ENCODE peak calls at places on chromosomes 11 and 22, in nine cellular contexts. F is K562, O is right lobe of liver, I is sigmoid colon, U is body of pancreas, A is testis, V is adrenal gland, Q is A549, D is IMR-90. Z is an unnamed sample.

GRCh38 chr11:279040-279965 is 1.1 kb downstream of the NLRP6 start:
- DNase-seq in D (no peak), F (no peak), O (peak), V (no peak), A (no peak), Q (no peak), U (peak), I (peak), Z (no peak)

GRCh38 chr11:112499153-112499907 is 238.7 kb upstream of the PLET1 start:
- DNase-seq in F (no peak), D (no peak), V (no peak), I (no peak), A (no peak), Q (no peak), U (no peak), O (no peak), Z (no peak)

GRCh38 chr11:12280838-12281565 is 96.4 kb upstream of the PARVA start:
- DNase-seq in F (no peak), I (no peak), A (peak), D (peak), V (no peak), Q (no peak), U (no peak), O (no peak), Z (no peak)

GRCh38 chr11:72617080-72617744 is 57.0 kb downstream of the PDE2A start:
- DNase-seq in I (peak), U (no peak), D (peak), O (no peak), Q (no peak), V (peak), F (no peak), A (peak), Z (no peak)

GRCh38 chr11:47267858-47268257 is 2.1 kb upstream of the MADD start:
- DNase-seq in F (no peak), V (no peak), D (no peak), U (no peak), A (no peak), I (no peak), O (no peak), Q (no peak), Z (no peak)

GRCh38 chr11:3121416-3121815 is 43.7 kb downstream of the OSBPL5 start:
- DNase-seq in U (no peak), D (no peak), F (no peak), Q (no peak), V (no peak), A (no peak), I (peak), O (peak), Z (peak)

GRCh38 chr11:64990222-64990918 is 6.4 kb downstream of the BATF2 start:
- DNase-seq in V (peak), I (peak), A (no peak), Q (no peak), U (no peak), O (peak), D (no peak), F (no peak), Z (no peak)

GRCh38 chr11:128156486-128156885 is 430.9 kb downstream of the ETS1 start:
- DNase-seq in O (no peak), V (no peak), I (no peak), A (no peak), D (no peak), F (no peak), Q (no peak), U (no peak), Z (no peak)

GRCh38 chr22:43262990-43263644 is 76.2 kb upstream of the TTLL12 start:
- DNase-seq in D (no peak), A (no peak), U (no peak), O (peak), F (peak), I (no peak), Q (no peak), V (peak), Z (no peak)

GRCh38 chr11:119536801-119537200 is 113.8 kb upstream of the THY1 start:
- DNase-seq in V (no peak), O (no peak), A (no peak), I (no peak), D (no peak), U (no peak), F (no peak), Q (no peak), Z (peak)

GRCh38 chr22:37907036-37907954 is 1.2 kb downstream of the MICALL1 start:
- DNase-seq in D (peak), V (peak), U (no peak), I (peak), Q (no peak), A (no peak), O (no peak), F (no peak), Z (no peak)

GRCh38 chr22:37909756-37910155 is 3.7 kb downstream of the MICALL1 start:
- DNase-seq in U (no peak), F (no peak), A (no peak), D (no peak), Q (no peak), V (no peak), I (peak), O (no peak), Z (no peak)

GRCh38 chr22:37905534-37906363 is at the start of gene MICALL1:
- DNase-seq in V (peak), I (peak), U (peak), O (peak), Q (peak), D (peak), F (peak), A (peak), Z (peak)

GRCh38 chr22:37904572-37905533 is 1.2 kb upstream of the MICALL1 start:
- DNase-seq in Q (peak), U (no peak), I (peak), F (peak), D (peak), V (peak), O (no peak), A (no peak), Z (no peak)

DNA sequence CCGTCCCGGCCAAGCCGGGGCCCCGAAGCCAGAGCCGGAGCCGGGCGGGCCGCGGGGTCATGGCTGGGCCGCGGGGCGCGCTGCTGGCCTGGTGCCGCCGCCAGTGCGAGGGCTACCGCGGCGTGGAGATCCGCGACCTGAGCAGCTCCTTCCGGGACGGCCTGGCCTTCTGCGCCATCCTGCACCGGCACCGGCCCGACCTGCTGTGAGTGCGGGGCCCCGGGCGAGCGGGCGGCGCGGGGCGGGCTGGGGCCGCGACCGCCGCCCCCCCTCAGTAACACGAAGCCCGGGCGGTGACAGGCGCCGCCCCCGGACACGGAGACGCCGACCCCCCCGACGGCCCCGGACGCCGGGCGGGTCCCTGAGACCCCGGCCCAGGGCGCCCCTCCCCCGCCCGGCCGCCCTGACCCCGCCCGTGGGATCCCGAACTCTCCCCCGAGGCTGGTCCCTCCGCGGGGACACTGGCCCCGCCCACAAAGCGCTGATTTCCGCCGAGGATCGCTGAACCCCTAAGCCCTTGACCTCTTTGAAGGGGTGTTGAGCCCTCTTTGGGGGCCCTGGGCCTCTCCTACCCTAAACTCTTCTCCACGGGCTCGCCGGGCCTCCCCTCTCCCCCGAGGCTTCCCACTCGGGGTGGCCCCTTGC is 389 bp downstream of the MICALL1 start:
- DNase-seq in A (peak), V (no peak), D (no peak), F (peak), I (peak), U (no peak), Q (no peak), O (no peak), Z (no peak)
- TF ChIP-seq POLR2A in A (no peak), V (no peak), D (no peak), F (no peak), I (no peak), U (no peak), Q (peak), O (no peak), Z (no peak)

GRCh38 chr11:126318642-126319373 is 14.9 kb downstream of the DCPS start:
- DNase-seq in U (no peak), Q (no peak), F (no peak), O (no peak), D (peak), I (peak), A (peak), V (no peak), Z (peak)

GRCh38 chr11:126322996-126323395 is 19.1 kb downstream of the DCPS start:
- DNase-seq in A (no peak), Q (no peak), O (no peak), V (no peak), D (no peak), F (no peak), I (no peak), U (no peak), Z (no peak)

GRCh38 chr11:126317681-126318641 is 14.1 kb downstream of the DCPS start:
- DNase-seq in O (no peak), Q (no peak), I (peak), D (peak), V (peak), A (peak), U (peak), F (no peak), Z (peak)

GRCh38 chr11:126313826-126314225 is 10.0 kb downstream of the DCPS start:
- DNase-seq in F (no peak), V (no peak), U (no peak), A (no peak), Q (no peak), O (no peak), I (no peak), D (no peak), Z (no peak)

DNA sequence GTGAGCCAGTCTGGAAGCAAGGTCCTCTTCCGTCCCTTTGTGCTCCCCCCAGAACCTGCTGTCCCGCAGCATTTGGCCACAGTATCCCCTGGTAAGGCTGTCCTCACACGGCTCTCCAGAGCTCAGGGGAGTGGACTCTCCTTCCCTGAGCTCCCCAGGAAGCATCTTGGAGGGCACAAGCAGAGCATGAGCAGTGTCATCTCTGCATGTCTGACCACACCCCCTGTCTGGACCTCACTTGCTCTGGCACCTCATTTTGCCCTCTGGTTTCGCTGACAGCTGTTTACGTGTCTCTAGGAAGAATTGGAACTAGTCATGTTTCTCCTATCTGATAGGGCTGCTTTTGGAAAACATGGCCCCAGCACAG is 15.5 kb downstream of the DCPS start:
- DNase-seq in I (peak), D (no peak), A (no peak), O (no peak), U (no peak), V (no peak), Q (no peak), F (no peak), Z (peak)
- H3K27ac ChIP-seq in I (peak), D (peak), A (peak), O (peak), U (no peak), V (peak), Q (no peak), F (no peak), Z (peak)

GRCh38 chr11:66011239-66011784 is 496 bp upstream of the CST6 start:
- DNase-seq in O (no peak), F (no peak), U (peak), D (peak), Q (no peak), A (no peak), I (no peak), V (peak), Z (peak)
- H3K4me3 ChIP-seq in O (no peak), F (no peak), U (no peak), D (no peak), Q (no peak), A (no peak), I (no peak), V (no peak), Z (peak)

GRCh38 chr11:61816736-61817455 is at the start of gene FADS1:
- DNase-seq in F (peak), I (peak), V (peak), U (peak), Q (peak), D (peak), O (peak), A (peak), Z (peak)
- TF ChIP-seq POLR2A in F (no peak), I (no peak), V (peak), U (peak), Q (peak), D (peak), O (peak), A (no peak), Z (no peak)

DNA sequence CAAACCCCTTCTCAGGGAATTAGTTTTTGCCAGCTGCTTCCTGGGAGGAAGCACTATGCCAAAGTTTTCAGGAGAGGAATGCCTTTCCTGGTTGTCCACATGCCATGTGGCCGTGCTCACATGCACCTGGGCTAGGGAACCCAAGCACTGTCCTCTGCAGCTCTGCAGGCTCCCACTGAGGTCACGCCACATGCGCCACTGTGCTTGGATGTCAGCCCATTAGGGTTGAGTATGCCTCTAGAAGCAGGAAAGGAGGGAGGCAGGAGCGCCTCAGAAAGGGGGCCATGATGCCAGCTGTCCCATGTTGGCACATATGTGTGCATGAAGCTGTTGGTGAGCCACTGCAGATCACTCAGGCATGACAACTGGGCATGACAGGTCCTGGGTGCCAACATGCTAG is 81.6 kb upstream of the SUSD2 start:
- DNase-seq in A (no peak), D (no peak), Q (no peak), V (no peak), I (peak), U (no peak), O (peak), F (no peak), Z (no peak)
- H3K27ac ChIP-seq in A (no peak), D (no peak), Q (no peak), V (no peak), I (no peak), U (no peak), O (no peak), F (no peak), Z (no peak)

GRCh38 chr22:37427711-37428635 is 694 bp upstream of the ELFN2 start:
- DNase-seq in Q (no peak), O (no peak), U (no peak), A (no peak), F (no peak), I (no peak), D (no peak), V (no peak), Z (no peak)

GRCh38 chr22:37425369-37425768 is 1.9 kb downstream of the ELFN2 start:
- DNase-seq in I (peak), V (no peak), Q (no peak), F (no peak), U (no peak), O (no peak), A (no peak), D (no peak), Z (no peak)

GRCh38 chr22:37427128-37427710 is at the start of gene ELFN2:
- DNase-seq in A (no peak), D (peak), F (peak), O (peak), V (no peak), U (peak), Q (no peak), I (no peak), Z (no peak)

GRCh38 chr22:37426532-37427127 is 649 bp downstream of the ELFN2 start:
- DNase-seq in V (no peak), I (no peak), A (no peak), F (no peak), U (no peak), Q (no peak), O (no peak), D (no peak), Z (no peak)

DNA sequence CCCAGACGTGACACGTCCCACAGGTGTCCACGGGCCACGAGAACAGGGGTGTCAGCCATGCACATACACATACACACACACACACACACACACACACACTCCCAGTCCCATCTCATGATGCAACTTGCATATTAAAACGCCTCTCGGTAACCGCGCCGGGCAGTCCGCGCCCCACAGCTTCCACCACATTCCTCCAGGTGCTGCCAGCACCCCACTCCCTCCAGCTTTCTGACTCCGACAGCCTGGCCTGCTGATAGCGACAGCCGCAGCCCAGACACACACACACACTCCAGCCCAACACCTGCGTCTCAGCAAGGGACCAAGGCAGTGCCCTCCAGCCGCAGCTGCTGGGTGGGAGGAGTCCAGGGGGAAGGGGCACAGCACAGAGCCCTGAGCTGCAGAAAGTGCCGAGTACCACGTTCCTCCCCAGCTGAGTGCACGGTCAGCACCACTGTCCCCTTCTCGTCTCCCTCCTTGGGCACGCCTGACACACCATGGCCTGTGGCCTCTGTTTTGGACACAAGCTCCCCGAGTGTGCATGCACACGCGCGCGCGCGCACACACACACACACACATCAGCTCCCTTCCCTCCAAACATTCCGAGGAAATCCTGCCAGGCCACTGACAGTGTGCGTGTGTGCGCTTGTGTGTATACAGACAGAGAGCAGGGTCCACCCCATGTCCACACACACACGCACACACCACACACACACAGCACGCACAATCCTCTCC is 1.3 kb downstream of the ELFN2 start:
- DNase-seq in U (no peak), F (no peak), V (no peak), A (no peak), Q (peak), O (no peak), I (no peak), D (peak), Z (no peak)
- H3K4me3 ChIP-seq in U (no peak), F (no peak), V (no peak), A (no peak), Q (peak), O (no peak), I (no peak), D (peak), Z (no peak)

GRCh38 chr22:30396871-30397655 is at the start of gene SEC14L2:
- DNase-seq in D (peak), O (peak), F (no peak), A (peak), V (peak), U (peak), I (peak), Q (peak), Z (peak)
- TF ChIP-seq POLR2A in D (peak), O (peak), F (no peak), A (no peak), V (no peak), U (peak), I (no peak), Q (peak), Z (peak)

GRCh38 chr11:94150704-94151103 is 22.1 kb downstream of the PANX1 start:
- DNase-seq in U (no peak), O (no peak), D (no peak), F (no peak), V (no peak), I (no peak), A (no peak), Q (no peak), Z (no peak)

GRCh38 chr11:94152678-94153065 is 24.0 kb downstream of the PANX1 start:
- DNase-seq in A (no peak), F (no peak), D (no peak), V (no peak), U (no peak), O (no peak), Q (no peak), I (no peak), Z (no peak)

GRCh38 chr11:94151903-94152677 is 23.4 kb downstream of the PANX1 start:
- DNase-seq in U (no peak), D (peak), V (peak), I (no peak), A (no peak), Q (peak), F (peak), O (peak), Z (no peak)

GRCh38 chr11:94150056-94150455 is 21.4 kb downstream of the PANX1 start:
- DNase-seq in I (no peak), D (no peak), U (no peak), Q (no peak), A (no peak), O (no peak), V (no peak), F (no peak), Z (no peak)

DNA sequence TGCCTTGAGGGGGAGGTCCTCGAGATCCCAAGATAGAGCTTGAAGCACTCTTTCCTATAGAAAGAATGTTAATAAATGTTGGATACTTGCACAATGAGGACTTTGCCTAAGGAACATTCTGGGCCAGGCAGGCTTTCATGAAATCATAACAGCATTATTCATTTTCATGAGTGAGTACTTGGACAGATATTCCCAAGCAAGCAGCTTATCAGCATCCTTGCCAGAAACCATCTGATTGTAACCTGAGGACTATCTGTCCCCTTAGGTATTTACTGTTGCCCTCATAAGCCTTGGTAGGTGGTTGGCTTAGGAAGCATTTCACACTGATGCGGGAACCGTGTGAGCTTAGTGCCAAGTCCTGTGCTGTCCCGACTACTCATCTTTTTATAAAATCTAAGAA is 22.7 kb downstream of the PANX1 start:
- DNase-seq in A (no peak), Q (no peak), F (no peak), D (no peak), O (no peak), I (no peak), U (no peak), V (no peak), Z (no peak)
- H3K27ac ChIP-seq in A (no peak), Q (no peak), F (no peak), D (no peak), O (peak), I (no peak), U (no peak), V (no peak), Z (no peak)

Z was measured in breast epithelium.